ENCODE peak calls at places on chromosomes 6 and 20, in four cellular contexts. W, U, D and S are unnamed samples.

GRCh38 chr6:42095776-42096541 is 45.6 kb downstream of the TAF8 start:
- DNase-seq in D (no peak), W (no peak), U (peak), S (no peak)

GRCh38 chr20:42708261-42708660 is 481.4 kb downstream of the PTPRT start:
- DNase-seq in W (no peak), D (no peak), U (no peak), S (no peak)

GRCh38 chr6:142975272-142975805 is 30.4 kb upstream of the HIVEP2 start:
- DNase-seq in U (no peak), W (no peak), D (no peak), S (no peak)

GRCh38 chr6:167115054-167115453 is 7.8 kb upstream of the CCR6 start:
- DNase-seq in D (no peak), W (no peak), U (no peak), S (no peak)

GRCh38 chr6:43359381-43359780 is 10.1 kb downstream of the ZNF318 start:
- DNase-seq in W (no peak), D (no peak), U (no peak), S (no peak)

GRCh38 chr6:36848658-36849441 is 9.6 kb upstream of the CPNE5 start:
- DNase-seq in W (peak), D (no peak), U (peak), S (no peak)

GRCh38 chr6:113447088-113447831 is 409.9 kb upstream of the MARCKS start:
- DNase-seq in W (no peak), U (no peak), D (peak), S (peak)

GRCh38 chr6:22300287-22300998 is 3.6 kb upstream of the PRL start:
- DNase-seq in U (no peak), D (no peak), W (no peak), S (no peak)

GRCh38 chr20:63454729-63455567 is 17.5 kb downstream of the KCNQ2 start:
- DNase-seq in D (no peak), W (no peak), U (no peak), S (no peak)

GRCh38 chr6:163260111-163260895 is 154.2 kb upstream of the QKI start:
- DNase-seq in W (peak), D (no peak), U (no peak), S (no peak)

GRCh38 chr6:13479971-13480434 is 7.4 kb downstream of the GFOD1 start:
- DNase-seq in U (no peak), W (no peak), D (no peak), S (no peak)

GRCh38 chr20:33423141-33423834 is 20.3 kb downstream of the SNTA1 start:
- DNase-seq in D (peak), U (no peak), W (peak), S (no peak)

GRCh38 chr6:85482206-85483040 is 32.5 kb downstream of the NT5E start:
- DNase-seq in W (no peak), D (no peak), U (no peak), S (no peak)

GRCh38 chr6:20948531-20948930 is 414.3 kb downstream of the CDKAL1 start:
- DNase-seq in W (no peak), U (no peak), D (no peak), S (no peak)

GRCh38 chr6:149395185-149395584 is 4.9 kb upstream of the SUMO4 start:
- DNase-seq in D (no peak), U (no peak), W (no peak), S (no peak)

GRCh38 chr20:49631074-49631716 is 63.3 kb upstream of the PTGIS start:
- DNase-seq in D (no peak), W (no peak), U (no peak), S (no peak)

GRCh38 chr6:44105146-44105545 is 22.1 kb downstream of the MRPL14 start:
- DNase-seq in U (no peak), D (no peak), W (no peak), S (no peak)

GRCh38 chr6:160000280-160000704 is 31.4 kb downstream of the IGF2R start:
- DNase-seq in D (no peak), W (no peak), U (no peak), S (no peak)

GRCh38 chr6:46850781-46851180 is 57.6 kb downstream of the MEP1A start:
- DNase-seq in D (no peak), W (no peak), U (no peak), S (no peak)

GRCh38 chr6:18270216-18270615 is 5.9 kb upstream of the DEK start:
- DNase-seq in W (no peak), U (no peak), D (no peak), S (no peak)

GRCh38 chr20:8132632-8133587 is 844 bp downstream of the PLCB1 start:
- DNase-seq in W (peak), D (no peak), U (peak), S (no peak)

GRCh38 chr6:167676000-167676665 is 150.6 kb upstream of the AFDN start:
- DNase-seq in U (no peak), W (no peak), D (no peak), S (no peak)

GRCh38 chr6:73680289-73680688 is 15.7 kb upstream of the CD109 start:
- DNase-seq in U (no peak), W (no peak), D (no peak), S (no peak)

GRCh38 chr6:105136433-105137350 is 43.1 kb downstream of the POPDC3 start:
- DNase-seq in U (peak), D (no peak), W (peak), S (no peak)

GRCh38 chr6:41709375-41709774 is 26.0 kb downstream of the TFEB start:
- DNase-seq in W (no peak), U (no peak), D (no peak), S (no peak)

GRCh38 chr6:75290558-75290957 is 6.0 kb upstream of the TMEM30A start:
- DNase-seq in D (no peak), W (no peak), U (no peak), S (no peak)

GRCh38 chr20:59273699-59274380 is 26.6 kb upstream of the EDN3 start:
- DNase-seq in U (no peak), D (no peak), W (no peak), S (no peak)

GRCh38 chr6:16836186-16836981 is 75.1 kb upstream of the ATXN1 start:
- DNase-seq in D (no peak), U (no peak), W (no peak), S (no peak)

GRCh38 chr6:64330694-64331309 is 695.2 kb downstream of the PHF3 start:
- DNase-seq in U (peak), W (peak), D (no peak), S (peak)

GRCh38 chr20:53789913-53790675 is 196.5 kb upstream of the ZNF217 start:
- DNase-seq in D (no peak), W (no peak), U (no peak), S (no peak)

GRCh38 chr20:49887828-49888340 is 27.4 kb downstream of the SPATA2 start:
- DNase-seq in U (no peak), D (no peak), W (no peak), S (no peak)

GRCh38 chr20:19692100-19692499 is 66.0 kb upstream of the RIN2 start:
- DNase-seq in D (no peak), U (no peak), W (no peak), S (no peak)

GRCh38 chr6:148739822-148740128 is 7.1 kb upstream of the UST start:
- DNase-seq in D (no peak), W (no peak), U (no peak), S (no peak)

GRCh38 chr20:19077370-19078220 is 134.8 kb upstream of the SLC24A3 start:
- DNase-seq in D (no peak), W (no peak), U (no peak), S (no peak)

GRCh38 chr6:158488065-158488464 is 71.8 kb upstream of the TMEM181 start:
- DNase-seq in U (no peak), D (peak), W (no peak), S (peak)

GRCh38 chr6:34386316-34387137 is 5.9 kb downstream of the NUDT3 start:
- DNase-seq in U (no peak), D (peak), W (no peak), S (peak)

GRCh38 chr20:37901280-37901666 is 1.7 kb upstream of the VSTM2L start:
- DNase-seq in W (no peak), D (no peak), U (no peak), S (no peak)

DNA sequence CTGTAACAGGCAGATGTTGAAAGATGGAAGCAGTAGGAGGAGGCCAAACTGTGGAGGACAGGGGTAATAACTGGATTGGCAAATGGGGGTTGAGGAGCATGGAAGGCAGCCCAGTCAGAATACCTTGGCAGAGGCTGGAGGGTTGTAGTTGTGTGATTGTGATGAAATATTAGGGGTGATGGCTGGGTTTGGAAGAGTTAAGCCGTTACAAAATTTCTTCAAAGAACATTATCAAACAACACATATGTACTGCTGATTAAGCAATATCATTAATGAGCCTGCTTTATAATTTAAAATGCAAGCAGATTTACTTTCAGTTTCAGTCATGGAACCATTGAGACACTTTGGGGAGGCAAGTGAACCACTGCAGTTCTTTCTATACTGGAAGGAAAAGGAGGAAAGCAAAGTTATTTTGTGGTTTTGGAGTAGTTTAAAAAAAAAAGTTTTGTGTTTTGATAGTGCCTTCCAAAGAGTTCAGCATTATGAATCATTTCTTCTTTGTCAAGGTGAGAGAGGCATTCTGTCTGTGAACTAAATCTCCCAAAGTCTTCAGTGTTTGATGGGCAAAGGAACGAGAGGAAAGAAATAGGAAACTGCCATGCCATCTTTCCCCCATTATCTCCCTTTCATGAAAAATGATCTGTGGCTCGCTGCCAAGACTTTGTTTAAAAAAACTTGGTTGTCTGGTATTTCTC is 20.7 kb downstream of the FOXO3 start:
- DNase-seq in D (no peak), W (no peak), U (no peak), S (no peak)
- H3K4me3 ChIP-seq in D (peak), W (no peak), U (no peak), S (no peak)

GRCh38 chr6:111776236-111777189 is 96.7 kb downstream of the FYN start:
- DNase-seq in W (no peak), D (no peak), U (no peak), S (no peak)
- H3K4me3 ChIP-seq in W (no peak), D (no peak), U (no peak), S (no peak)

GRCh38 chr6:31777667-31778050 is 531 bp upstream of the VWA7 start:
- DNase-seq in D (no peak), U (no peak), W (no peak), S (no peak)

GRCh38 chr6:31775633-31776263 is 1.4 kb downstream of the VWA7 start:
- DNase-seq in D (no peak), U (peak), W (no peak), S (no peak)

GRCh38 chr6:31776563-31776960 is 566 bp downstream of the VWA7 start:
- DNase-seq in W (no peak), D (no peak), U (peak), S (no peak)

GRCh38 chr6:31778193-31778592 is 1.1 kb upstream of the VWA7 start:
- DNase-seq in U (peak), D (no peak), W (no peak), S (no peak)

GRCh38 chr6:31776961-31777666 is at the start of gene VWA7:
- DNase-seq in W (peak), U (peak), D (no peak), S (peak)
- H3K4me3 ChIP-seq in W (peak), U (peak), D (no peak), S (peak)

DNA sequence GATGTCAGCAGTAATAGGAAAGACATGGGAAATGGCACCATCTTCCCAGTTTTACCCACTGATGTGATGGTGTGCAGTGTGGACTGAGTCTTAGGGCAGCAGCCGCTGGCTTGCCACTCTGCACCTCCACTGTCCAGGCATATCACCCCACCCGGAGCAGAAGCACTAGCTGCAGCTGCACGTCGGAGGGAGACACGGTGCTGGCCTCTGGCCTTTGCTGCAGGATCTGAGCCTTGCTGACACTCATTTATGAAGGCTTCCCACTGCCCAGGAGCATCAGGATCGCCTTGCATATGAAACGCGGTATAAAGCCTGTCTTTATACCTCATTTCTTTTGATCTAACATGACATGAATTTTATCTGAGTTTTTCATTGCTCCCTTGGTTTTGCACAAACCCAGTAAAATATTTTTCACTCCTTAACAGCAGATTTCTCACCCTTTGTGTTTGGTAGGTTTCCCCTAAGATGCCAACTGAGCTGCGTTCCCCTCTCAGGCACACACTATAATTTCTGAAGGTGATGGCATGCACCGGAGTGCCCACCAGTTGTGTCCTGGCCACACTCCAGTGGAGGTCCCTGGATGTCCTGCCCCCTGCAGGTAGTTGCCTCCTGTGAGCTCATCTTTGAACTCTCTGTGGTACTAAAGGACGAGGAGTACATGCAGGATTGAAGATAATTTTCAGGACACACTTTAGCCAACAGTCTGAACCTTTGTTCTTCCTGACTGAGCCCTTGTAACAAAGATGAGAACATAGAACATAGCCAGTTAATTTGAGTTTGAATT is 8.9 kb upstream of the EXOC2 start:
- DNase-seq in D (no peak), W (no peak), U (peak), S (no peak)
- H3K4me3 ChIP-seq in D (no peak), W (no peak), U (no peak), S (no peak)

DNA sequence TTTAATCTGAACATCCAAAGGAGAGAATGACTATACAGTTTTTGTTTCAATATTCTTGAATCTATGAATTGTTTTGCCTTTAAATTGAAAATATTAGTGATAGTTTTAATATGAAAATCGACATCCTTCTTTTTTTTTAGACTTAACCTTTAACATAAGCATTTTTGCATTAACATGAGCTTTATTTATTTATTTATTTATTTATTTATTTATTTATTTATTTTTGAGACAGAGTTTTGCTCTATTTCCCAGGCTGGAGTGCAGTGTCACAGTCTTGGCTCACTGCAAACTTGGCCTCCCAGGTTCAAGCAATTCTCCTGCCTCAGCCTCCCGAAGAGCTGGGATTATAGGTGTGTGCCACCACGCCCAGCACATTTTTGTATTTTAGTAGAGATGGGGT is 27.6 kb downstream of the GJA1 start:
- DNase-seq in U (no peak), W (no peak), D (no peak), S (no peak)
- H3K4me3 ChIP-seq in U (no peak), W (no peak), D (no peak), S (no peak)

DNA sequence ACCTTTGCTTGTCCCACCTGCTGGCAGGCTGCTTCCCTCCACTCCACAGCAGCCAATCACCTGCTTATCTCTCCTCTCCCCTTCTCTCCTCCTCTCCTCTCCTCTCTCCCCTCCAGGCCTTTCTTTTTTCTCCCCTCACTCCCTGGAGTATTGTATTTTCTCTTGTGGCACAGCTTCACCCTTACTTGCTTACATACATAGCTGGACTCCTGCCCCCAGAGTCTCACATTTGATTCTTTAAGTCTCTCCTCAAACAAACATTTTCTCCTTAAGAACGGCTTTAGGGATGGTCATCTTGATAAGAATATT is 3.6 kb upstream of the LY86 start:
- DNase-seq in W (no peak), U (no peak), D (no peak), S (no peak)
- H3K4me3 ChIP-seq in W (no peak), U (no peak), D (no peak), S (no peak)

GRCh38 chr20:31713312-31714049 is 9.2 kb downstream of the BCL2L1 start:
- DNase-seq in W (peak), D (peak), U (no peak), S (no peak)
- H3K4me3 ChIP-seq in W (peak), D (peak), U (peak), S (peak)

GRCh38 chr6:30646450-30647038 is 389 bp upstream of the C6orf136 start:
- DNase-seq in D (no peak), W (peak), U (peak), S (no peak)
- H3K4me3 ChIP-seq in D (peak), W (peak), U (peak), S (peak)